ENCODE peak calls at places on chromosomes 2 and 18, in seven cellular contexts. One of them, this sample, is unnamed.

GRCh38 chr18:35444636-35445035 is 53.1 kb downstream of the INO80C start:
- DNase-seq in H9: no peak
- DNase-seq in CD4-positive, alpha-beta T cell: no peak
- DNase-seq in OCI-LY7: no peak
- DNase-seq in K562: no peak
- DNase-seq in lower lobe of right lung: no peak
- DNase-seq in stomach: no peak
- DNase-seq in this sample: no peak

GRCh38 chr18:50401888-50402287 is 27.0 kb downstream of the SKA1 start:
- DNase-seq in H9: peak
- DNase-seq in CD4-positive, alpha-beta T cell: no peak
- DNase-seq in OCI-LY7: no peak
- DNase-seq in K562: peak
- DNase-seq in lower lobe of right lung: peak
- DNase-seq in stomach: peak
- DNase-seq in this sample: no peak

GRCh38 chr2:55157474-55157884 is 74.6 kb downstream of the CLHC1 start:
- DNase-seq in H9: no peak
- DNase-seq in CD4-positive, alpha-beta T cell: no peak
- DNase-seq in OCI-LY7: no peak
- DNase-seq in K562: peak
- DNase-seq in lower lobe of right lung: no peak
- DNase-seq in stomach: no peak
- DNase-seq in this sample: no peak

GRCh38 chr2:148936857-148937450 is 61.9 kb downstream of the KIF5C start:
- DNase-seq in H9: no peak
- DNase-seq in CD4-positive, alpha-beta T cell: no peak
- DNase-seq in OCI-LY7: no peak
- DNase-seq in K562: no peak
- DNase-seq in lower lobe of right lung: no peak
- DNase-seq in stomach: no peak
- DNase-seq in this sample: no peak

GRCh38 chr18:79672490-79673276 is 6.9 kb upstream of the CTDP1 start:
- DNase-seq in H9: no peak
- DNase-seq in CD4-positive, alpha-beta T cell: no peak
- DNase-seq in OCI-LY7: no peak
- DNase-seq in K562: no peak
- DNase-seq in lower lobe of right lung: no peak
- DNase-seq in stomach: no peak
- DNase-seq in this sample: no peak

GRCh38 chr2:232872826-232873225 is 2.8 kb downstream of the SNORC start:
- DNase-seq in H9: no peak
- DNase-seq in CD4-positive, alpha-beta T cell: no peak
- DNase-seq in OCI-LY7: no peak
- DNase-seq in K562: no peak
- DNase-seq in lower lobe of right lung: no peak
- DNase-seq in stomach: no peak
- DNase-seq in this sample: no peak

GRCh38 chr2:131556998-131557397 is 29.3 kb downstream of the CCDC74A start:
- DNase-seq in H9: no peak
- DNase-seq in CD4-positive, alpha-beta T cell: no peak
- DNase-seq in OCI-LY7: no peak
- DNase-seq in K562: no peak
- DNase-seq in lower lobe of right lung: no peak
- DNase-seq in stomach: no peak
- DNase-seq in this sample: no peak

GRCh38 chr2:150097891-150098595 is 389.4 kb downstream of the RND3 start:
- DNase-seq in H9: no peak
- DNase-seq in CD4-positive, alpha-beta T cell: no peak
- DNase-seq in OCI-LY7: no peak
- DNase-seq in K562: no peak
- DNase-seq in lower lobe of right lung: no peak
- DNase-seq in stomach: no peak
- DNase-seq in this sample: no peak

GRCh38 chr2:120828066-120828465 is 92.4 kb downstream of the GLI2 start:
- DNase-seq in H9: no peak
- DNase-seq in CD4-positive, alpha-beta T cell: no peak
- DNase-seq in OCI-LY7: no peak
- DNase-seq in K562: no peak
- DNase-seq in lower lobe of right lung: no peak
- DNase-seq in stomach: no peak
- DNase-seq in this sample: no peak

GRCh38 chr2:42918041-42918440 is 125.7 kb upstream of the HAAO start:
- DNase-seq in H9: no peak
- DNase-seq in CD4-positive, alpha-beta T cell: no peak
- DNase-seq in OCI-LY7: no peak
- DNase-seq in K562: no peak
- DNase-seq in lower lobe of right lung: no peak
- DNase-seq in stomach: no peak
- DNase-seq in this sample: no peak

GRCh38 chr2:48566582-48566981 is 36.6 kb downstream of the STON1 start:
- DNase-seq in H9: no peak
- DNase-seq in CD4-positive, alpha-beta T cell: no peak
- DNase-seq in OCI-LY7: no peak
- DNase-seq in K562: no peak
- DNase-seq in lower lobe of right lung: no peak
- DNase-seq in stomach: no peak
- DNase-seq in this sample: no peak

GRCh38 chr2:1730047-1730937 is 14.0 kb downstream of the PXDN start:
- DNase-seq in H9: peak
- DNase-seq in CD4-positive, alpha-beta T cell: no peak
- DNase-seq in OCI-LY7: no peak
- DNase-seq in K562: no peak
- DNase-seq in lower lobe of right lung: peak
- DNase-seq in stomach: peak
- DNase-seq in this sample: peak

GRCh38 chr2:165406053-165406628 is 63.4 kb upstream of the CSRNP3 start:
- DNase-seq in H9: peak
- DNase-seq in CD4-positive, alpha-beta T cell: no peak
- DNase-seq in OCI-LY7: no peak
- DNase-seq in K562: no peak
- DNase-seq in lower lobe of right lung: no peak
- DNase-seq in stomach: no peak
- DNase-seq in this sample: no peak
- TF ChIP-seq CTCF in H9: no peak
- TF ChIP-seq CTCF in CD4-positive, alpha-beta T cell: no peak
- TF ChIP-seq CTCF in OCI-LY7: no peak
- TF ChIP-seq CTCF in K562: no peak
- TF ChIP-seq CTCF in lower lobe of right lung: no peak
- TF ChIP-seq CTCF in stomach: no peak
- TF ChIP-seq CTCF in this sample: no peak

GRCh38 chr2:188628989-188629889 is 337.6 kb downstream of the GULP1 start:
- DNase-seq in H9: no peak
- DNase-seq in CD4-positive, alpha-beta T cell: no peak
- DNase-seq in OCI-LY7: no peak
- DNase-seq in K562: no peak
- DNase-seq in lower lobe of right lung: no peak
- DNase-seq in stomach: no peak
- DNase-seq in this sample: no peak
- H3K27ac ChIP-seq in H9: no peak
- H3K27ac ChIP-seq in CD4-positive, alpha-beta T cell: no peak
- H3K27ac ChIP-seq in OCI-LY7: no peak
- H3K27ac ChIP-seq in K562: no peak
- H3K27ac ChIP-seq in lower lobe of right lung: no peak
- H3K27ac ChIP-seq in stomach: no peak
- H3K27ac ChIP-seq in this sample: peak

GRCh38 chr2:135603543-135603942 is 72.3 kb downstream of the R3HDM1 start:
- DNase-seq in H9: no peak
- DNase-seq in CD4-positive, alpha-beta T cell: no peak
- DNase-seq in OCI-LY7: no peak
- DNase-seq in K562: no peak
- DNase-seq in lower lobe of right lung: no peak
- DNase-seq in stomach: no peak
- DNase-seq in this sample: no peak

DNA sequence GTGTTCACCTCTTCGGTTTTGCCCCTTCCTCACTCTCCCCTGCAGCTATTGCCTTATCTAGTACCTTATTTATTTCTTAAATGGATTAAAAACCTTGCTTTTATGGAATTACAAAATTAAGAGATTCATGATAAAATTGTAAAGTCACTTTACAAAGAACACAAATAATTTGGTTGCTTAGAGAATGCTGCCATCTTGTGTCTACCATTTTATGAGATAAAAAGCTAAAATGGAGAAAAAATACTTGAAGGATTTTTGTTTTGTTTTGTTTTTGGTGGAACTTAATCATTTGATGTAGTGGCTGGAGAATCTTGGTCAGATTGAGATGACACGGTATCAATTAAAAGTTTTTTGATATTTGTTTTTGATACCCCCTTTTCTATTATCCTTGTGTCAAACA is 69.6 kb downstream of the R3HDM1 start:
- DNase-seq in H9: no peak
- DNase-seq in CD4-positive, alpha-beta T cell: no peak
- DNase-seq in OCI-LY7: peak
- DNase-seq in K562: no peak
- DNase-seq in lower lobe of right lung: no peak
- DNase-seq in stomach: no peak
- DNase-seq in this sample: no peak
- TF ChIP-seq CTCF in H9: peak
- TF ChIP-seq CTCF in CD4-positive, alpha-beta T cell: peak
- TF ChIP-seq CTCF in OCI-LY7: peak
- TF ChIP-seq CTCF in K562: peak
- TF ChIP-seq CTCF in lower lobe of right lung: no peak
- TF ChIP-seq CTCF in stomach: no peak
- TF ChIP-seq CTCF in this sample: no peak

GRCh38 chr18:2302628-2303516 is 268.4 kb downstream of the METTL4 start:
- DNase-seq in H9: no peak
- DNase-seq in CD4-positive, alpha-beta T cell: no peak
- DNase-seq in OCI-LY7: no peak
- DNase-seq in K562: peak
- DNase-seq in lower lobe of right lung: no peak
- DNase-seq in stomach: no peak
- DNase-seq in this sample: no peak

GRCh38 chr18:2306641-2307040 is 264.7 kb downstream of the METTL4 start:
- DNase-seq in H9: no peak
- DNase-seq in CD4-positive, alpha-beta T cell: no peak
- DNase-seq in OCI-LY7: no peak
- DNase-seq in K562: no peak
- DNase-seq in lower lobe of right lung: no peak
- DNase-seq in stomach: no peak
- DNase-seq in this sample: no peak

GRCh38 chr18:2302012-2302411 is 269.3 kb downstream of the METTL4 start:
- DNase-seq in H9: no peak
- DNase-seq in CD4-positive, alpha-beta T cell: no peak
- DNase-seq in OCI-LY7: no peak
- DNase-seq in K562: no peak
- DNase-seq in lower lobe of right lung: no peak
- DNase-seq in stomach: no peak
- DNase-seq in this sample: no peak

GRCh38 chr18:2303517-2304238 is 267.6 kb downstream of the METTL4 start:
- DNase-seq in H9: no peak
- DNase-seq in CD4-positive, alpha-beta T cell: no peak
- DNase-seq in OCI-LY7: no peak
- DNase-seq in K562: peak
- DNase-seq in lower lobe of right lung: no peak
- DNase-seq in stomach: no peak
- DNase-seq in this sample: no peak

DNA sequence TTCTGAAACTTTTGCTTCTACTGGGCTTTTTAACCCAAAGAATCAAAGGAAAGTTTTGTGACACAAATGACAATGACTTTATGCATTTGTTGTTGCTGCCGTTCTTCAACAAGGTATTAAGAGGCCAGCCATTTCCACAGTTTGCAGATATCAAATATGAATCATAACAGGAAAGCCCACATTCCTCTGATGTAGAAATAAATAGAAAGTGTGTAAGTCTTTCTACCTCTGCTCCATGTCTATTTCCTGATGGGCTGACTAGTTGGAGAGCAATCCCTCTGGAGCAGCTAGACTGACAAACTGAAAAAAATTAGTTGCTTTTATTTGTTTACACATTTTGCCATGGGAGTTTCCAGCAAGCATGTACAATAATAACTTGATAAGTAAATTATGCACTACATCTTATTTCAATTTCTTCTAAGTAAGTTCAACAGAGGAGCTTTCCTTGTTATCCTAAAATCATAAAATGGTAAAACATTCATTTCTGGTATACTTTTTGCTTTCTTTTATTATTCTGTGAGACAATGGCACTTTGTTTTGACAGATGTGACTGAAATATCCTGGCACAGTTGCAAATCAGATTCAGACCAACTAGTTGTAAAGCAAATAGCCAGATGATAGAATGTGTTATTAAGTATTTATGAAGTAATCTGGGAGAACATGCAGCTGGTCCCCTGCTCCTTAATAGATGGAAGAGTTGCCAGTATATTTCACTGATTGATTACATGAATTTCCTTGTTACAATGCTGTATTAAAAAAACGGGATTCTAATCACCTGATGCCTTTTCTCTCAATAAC is 266.7 kb downstream of the METTL4 start:
- DNase-seq in H9: no peak
- DNase-seq in CD4-positive, alpha-beta T cell: no peak
- DNase-seq in OCI-LY7: no peak
- DNase-seq in K562: no peak
- DNase-seq in lower lobe of right lung: no peak
- DNase-seq in stomach: no peak
- DNase-seq in this sample: no peak
- H3K27ac ChIP-seq in H9: no peak
- H3K27ac ChIP-seq in CD4-positive, alpha-beta T cell: no peak
- H3K27ac ChIP-seq in OCI-LY7: no peak
- H3K27ac ChIP-seq in K562: peak
- H3K27ac ChIP-seq in lower lobe of right lung: no peak
- H3K27ac ChIP-seq in stomach: no peak
- H3K27ac ChIP-seq in this sample: no peak

GRCh38 chr18:48875314-48875941 is 75.3 kb downstream of the SMAD7 start:
- DNase-seq in H9: no peak
- DNase-seq in CD4-positive, alpha-beta T cell: no peak
- DNase-seq in OCI-LY7: peak
- DNase-seq in K562: no peak
- DNase-seq in lower lobe of right lung: peak
- DNase-seq in stomach: no peak
- DNase-seq in this sample: no peak
- TF ChIP-seq CTCF in H9: no peak
- TF ChIP-seq CTCF in CD4-positive, alpha-beta T cell: no peak
- TF ChIP-seq CTCF in OCI-LY7: no peak
- TF ChIP-seq CTCF in K562: no peak
- TF ChIP-seq CTCF in lower lobe of right lung: no peak
- TF ChIP-seq CTCF in stomach: no peak
- TF ChIP-seq CTCF in this sample: no peak

GRCh38 chr18:45012286-45012685 is 331.6 kb downstream of the SETBP1 start:
- DNase-seq in H9: no peak
- DNase-seq in CD4-positive, alpha-beta T cell: no peak
- DNase-seq in OCI-LY7: no peak
- DNase-seq in K562: no peak
- DNase-seq in lower lobe of right lung: no peak
- DNase-seq in stomach: no peak
- DNase-seq in this sample: no peak

GRCh38 chr18:45008694-45009372 is 328.1 kb downstream of the SETBP1 start:
- DNase-seq in H9: no peak
- DNase-seq in CD4-positive, alpha-beta T cell: no peak
- DNase-seq in OCI-LY7: no peak
- DNase-seq in K562: no peak
- DNase-seq in lower lobe of right lung: no peak
- DNase-seq in stomach: no peak
- DNase-seq in this sample: no peak

GRCh38 chr18:45009766-45010165 is 329.1 kb downstream of the SETBP1 start:
- DNase-seq in H9: no peak
- DNase-seq in CD4-positive, alpha-beta T cell: no peak
- DNase-seq in OCI-LY7: no peak
- DNase-seq in K562: no peak
- DNase-seq in lower lobe of right lung: no peak
- DNase-seq in stomach: no peak
- DNase-seq in this sample: no peak

GRCh38 chr18:45019469-45019868 is 338.8 kb downstream of the SETBP1 start:
- DNase-seq in H9: no peak
- DNase-seq in CD4-positive, alpha-beta T cell: no peak
- DNase-seq in OCI-LY7: no peak
- DNase-seq in K562: no peak
- DNase-seq in lower lobe of right lung: no peak
- DNase-seq in stomach: no peak
- DNase-seq in this sample: no peak

GRCh38 chr18:45014047-45014501 is 333.4 kb downstream of the SETBP1 start:
- DNase-seq in H9: peak
- DNase-seq in CD4-positive, alpha-beta T cell: no peak
- DNase-seq in OCI-LY7: no peak
- DNase-seq in K562: no peak
- DNase-seq in lower lobe of right lung: no peak
- DNase-seq in stomach: no peak
- DNase-seq in this sample: no peak
- H3K27ac ChIP-seq in H9: no peak
- H3K27ac ChIP-seq in CD4-positive, alpha-beta T cell: no peak
- H3K27ac ChIP-seq in OCI-LY7: no peak
- H3K27ac ChIP-seq in K562: no peak
- H3K27ac ChIP-seq in lower lobe of right lung: peak
- H3K27ac ChIP-seq in stomach: no peak
- H3K27ac ChIP-seq in this sample: peak

This sample was measured in coronary artery.